ENCODE peak calls at places on chromosome 16, in five cellular contexts. J is colonic mucosa, G is MM.1S, T is left lung, N is A549. Q is an unnamed sample.
A peak's percentile ranks its signal among the peaks of the same experiment; 100 is the strongest.

GRCh38 chr16:67847064-67847861 is at the start of gene CENPT:
- DNase-seq in G (peak; percentile 70), T (peak; percentile 58), N (no peak), J (peak; percentile 44), Q (no peak)

GRCh38 chr16:17302620-17303019 is 168.1 kb downstream of the XYLT1 start:
- DNase-seq in T (no peak), J (no peak), G (no peak), N (no peak), Q (no peak)

GRCh38 chr16:17304124-17304813 is 166.5 kb downstream of the XYLT1 start:
- DNase-seq in T (no peak), N (no peak), G (no peak), J (peak; percentile 62), Q (peak; percentile 32)

GRCh38 chr16:2856061-2856670 is 1.8 kb downstream of the PRSS22 start:
- DNase-seq in G (no peak), N (no peak), T (no peak), J (peak; percentile 65), Q (peak; percentile 71)

GRCh38 chr16:30381351-30382041 is 865 bp downstream of the SEPTIN1 start:
- DNase-seq in G (no peak), J (no peak), N (no peak), T (no peak), Q (no peak)

GRCh38 chr16:5428932-5429331 is 331.3 kb upstream of the EEF2KMT start:
- DNase-seq in J (peak; percentile 26), T (no peak), N (no peak), G (no peak), Q (no peak)

GRCh38 chr16:48628359-48628985 is 18.5 kb upstream of the N4BP1 start:
- DNase-seq in J (no peak), G (no peak), T (no peak), N (no peak), Q (no peak)

GRCh38 chr16:10765772-10766171 is 22.1 kb downstream of the NUBP1 start:
- DNase-seq in J (no peak), N (no peak), G (no peak), T (no peak), Q (no peak)

GRCh38 chr16:87133966-87134945 is 182.9 kb downstream of the C16orf95 start:
- DNase-seq in N (no peak), J (no peak), T (no peak), G (no peak), Q (no peak)

GRCh38 chr16:80280557-80280956 is 260.2 kb upstream of the DYNLRB2 start:
- DNase-seq in T (no peak), N (no peak), G (no peak), J (no peak), Q (no peak)

GRCh38 chr16:1565083-1565805 is 31.8 kb downstream of the TMEM204 start:
- DNase-seq in G (no peak), J (no peak), T (no peak), N (no peak), Q (no peak)

GRCh38 chr16:11302977-11303376 is 21.8 kb upstream of the PRM1 start:
- DNase-seq in J (no peak), T (no peak), G (peak; percentile 54), N (no peak), Q (no peak)

DNA sequence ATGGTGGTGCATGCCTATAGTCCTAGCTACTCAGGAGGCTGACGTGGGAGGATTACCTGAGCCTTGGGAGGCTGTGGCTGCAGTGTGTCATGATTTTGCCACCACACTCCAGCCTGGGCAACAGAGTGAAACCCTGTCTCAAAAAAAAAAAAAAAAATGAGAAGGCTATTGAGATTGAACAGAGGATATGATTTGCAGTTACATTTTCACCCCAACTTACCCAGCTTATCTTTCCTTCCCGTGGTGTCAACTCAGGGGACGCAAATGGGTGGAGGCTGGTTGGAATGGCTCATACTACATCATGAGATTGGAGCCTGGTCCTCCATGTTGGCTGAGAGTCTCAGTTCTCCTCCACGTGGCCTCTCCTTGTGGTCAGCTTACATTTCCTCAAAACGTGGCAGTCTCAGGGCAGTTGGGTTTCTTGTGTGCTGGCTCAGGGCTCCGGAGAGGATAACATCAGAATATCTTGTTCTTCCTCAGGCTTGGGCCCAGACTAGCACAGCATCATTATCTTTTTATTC is 17.2 kb upstream of the NSMCE1 start:
- DNase-seq in N (no peak), J (peak; percentile 34), G (no peak), T (peak; percentile 53), Q (no peak)
- H3K27ac ChIP-seq in N (peak overlapping the region; percentile 2), J (peak overlapping the region; percentile 31), G (no peak overlapping the region), T (peak overlapping the region; percentile 84), Q (no peak overlapping the region)

GRCh38 chr16:75099738-75100615 is 16.6 kb downstream of the LDHD start:
- DNase-seq in J (no peak), T (no peak), G (no peak), N (no peak), Q (no peak)
- TF ChIP-seq CTCF in J (no peak), T (no peak), G (no peak), N (no peak), Q (no peak)

GRCh38 chr16:88759976-88760350 is 25.1 kb downstream of the PIEZO1 start:
- DNase-seq in J (no peak), G (no peak), N (no peak), T (no peak), Q (no peak)
- H3K27ac ChIP-seq in J (peak overlapping the region; percentile 62), G (no peak overlapping the region), N (no peak overlapping the region), T (no peak overlapping the region), Q (no peak overlapping the region)

GRCh38 chr16:25111403-25112166 is at the start of gene LCMT1:
- DNase-seq in T (peak; percentile 93), J (peak; percentile 96), G (peak; percentile 99), N (peak; percentile 97), Q (peak; percentile 94)
- TF ChIP-seq CTCF in T (no peak), J (no peak), G (no peak), N (no peak), Q (no peak)

DNA sequence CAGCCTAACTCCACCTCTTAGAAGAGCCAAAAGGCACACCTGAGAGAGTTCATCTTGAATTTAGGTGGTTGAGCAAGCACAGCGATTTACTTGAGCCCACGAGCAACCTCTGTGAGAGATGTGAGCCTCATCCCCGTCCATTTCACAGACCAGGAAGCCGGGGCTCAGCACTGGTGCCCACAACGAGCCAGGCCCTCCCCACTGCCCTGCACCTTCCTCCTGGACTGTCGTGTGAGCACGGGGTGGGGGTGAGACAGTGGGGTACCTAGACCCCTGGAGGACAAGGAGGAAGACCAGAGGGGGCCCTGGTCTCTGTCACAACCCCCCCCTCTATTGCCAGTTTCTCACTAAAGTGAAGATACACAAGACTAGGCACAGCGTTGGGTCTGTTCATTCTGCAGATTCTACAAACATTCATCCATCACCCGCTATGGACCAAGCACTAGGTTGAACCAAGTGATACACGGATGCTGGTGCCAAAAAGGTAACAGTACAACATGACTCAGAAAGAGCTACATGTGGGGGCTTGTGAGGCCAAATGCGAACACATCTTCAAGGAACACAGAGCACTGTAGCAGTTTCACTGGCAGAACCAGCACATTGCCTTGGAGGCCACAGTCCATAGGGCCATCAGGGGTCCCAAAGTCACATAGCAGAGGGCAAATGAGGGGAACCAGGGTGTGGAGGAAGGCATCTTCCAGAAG is 231.9 kb downstream of the PARN start:
- DNase-seq in G (no peak), T (no peak), J (no peak), N (no peak), Q (no peak)
- H3K27ac ChIP-seq in G (peak overlapping the region; percentile 83), T (no peak overlapping the region), J (no peak overlapping the region), N (peak overlapping the region; percentile 100), Q (no peak overlapping the region)

GRCh38 chr16:81530296-81530721 is 85.7 kb downstream of the CMIP start:
- DNase-seq in T (no peak), N (no peak), J (no peak), G (no peak), Q (no peak)
- TF ChIP-seq CTCF in T (no peak), N (no peak), J (no peak), G (no peak), Q (no peak)

GRCh38 chr16:84758627-84759026 is 58.8 kb downstream of the USP10 start:
- DNase-seq in G (no peak), N (no peak), J (no peak), T (no peak), Q (no peak)
- H3K27ac ChIP-seq in G (no peak overlapping the region), N (no peak overlapping the region), J (no peak overlapping the region), T (peak overlapping the region; percentile 33), Q (no peak overlapping the region)

Q was measured in pancreas.